ENCODE peak calls at places on chromosomes 5 and 9, in four cellular contexts. B is thyroid gland, N is pancreas, F is psoas muscle. S is an unnamed sample.

GRCh38 chr5:132293992-132294727 is at the start of gene SLC22A4:
- DNase-seq in B (peak), N (peak), F (peak), S (peak)

GRCh38 chr9:20621553-20622329 is 558 bp downstream of the MLLT3 start:
- DNase-seq in B (peak), N (peak), F (peak), S (peak)

GRCh38 chr9:97866848-97867247 is 13.8 kb downstream of the FOXE1 start:
- DNase-seq in B (no peak), N (no peak), F (no peak), S (no peak)

GRCh38 chr5:1507016-1507375 is 16.8 kb downstream of the LPCAT1 start:
- DNase-seq in B (no peak), N (peak), F (peak), S (no peak)

GRCh38 chr5:168908207-168908606 is 329.0 kb upstream of the PANK3 start:
- DNase-seq in B (no peak), N (no peak), F (no peak), S (no peak)

GRCh38 chr5:21171038-21171437 is 1183.0 kb upstream of the CDH18 start:
- DNase-seq in B (no peak), N (no peak), F (no peak), S (no peak)

GRCh38 chr5:84729326-84729725 is 344.6 kb upstream of the EDIL3 start:
- DNase-seq in B (no peak), N (no peak), F (no peak), S (no peak)

GRCh38 chr9:131943397-131943796 is 136.3 kb downstream of the MED27 start:
- DNase-seq in B (no peak), N (no peak), F (no peak), S (no peak)

GRCh38 chr5:178854284-178854683 is 5.5 kb upstream of the ZNF354B start:
- DNase-seq in B (no peak), N (no peak), F (no peak), S (no peak)

GRCh38 chr9:95031711-95032461 is 285.6 kb downstream of the FANCC start:
- DNase-seq in B (peak), N (peak), F (no peak), S (no peak)

GRCh38 chr5:175813943-175814630 is 57.3 kb upstream of the CPLX2 start:
- DNase-seq in B (no peak), N (no peak), F (no peak), S (no peak)

GRCh38 chr9:137029058-137029922 is 1.3 kb upstream of the ABCA2 start:
- DNase-seq in B (peak), N (peak), F (peak), S (peak)

GRCh38 chr9:121609845-121610637 is 41.4 kb upstream of the DAB2IP start:
- DNase-seq in B (peak), N (peak), F (peak), S (no peak)

GRCh38 chr9:33468797-33469621 is 4.7 kb downstream of the NOL6 start:
- DNase-seq in B (no peak), N (no peak), F (peak), S (no peak)

GRCh38 chr5:28344803-28345433 is 1306.5 kb upstream of the CDH9 start:
- DNase-seq in B (no peak), N (no peak), F (no peak), S (no peak)

GRCh38 chr9:136438909-136439549 is 616 bp downstream of the INPP5E start:
- DNase-seq in B (peak), N (peak), F (no peak), S (peak)

GRCh38 chr5:54616031-54616430 is 98.5 kb downstream of the SNX18 start:
- DNase-seq in B (peak), N (no peak), F (no peak), S (no peak)

GRCh38 chr5:123215929-123216702 is 127.1 kb downstream of the PRDM6 start:
- DNase-seq in B (no peak), N (no peak), F (no peak), S (no peak)

GRCh38 chr5:74124826-74125225 is 498.8 kb downstream of the ARHGEF28 start:
- DNase-seq in B (no peak), N (no peak), F (no peak), S (no peak)

GRCh38 chr9:121331992-121332685 is 37.9 kb downstream of the STOM start:
- DNase-seq in B (no peak), N (no peak), F (no peak), S (no peak)

GRCh38 chr5:176693477-176693851 is 46.2 kb downstream of the TSPAN17 start:
- DNase-seq in B (no peak), N (no peak), F (no peak), S (no peak)

GRCh38 chr9:88460583-88461332 is 72.5 kb downstream of the SPIN1 start:
- DNase-seq in B (no peak), N (no peak), F (no peak), S (no peak)

GRCh38 chr5:142931896-142932686 is 161.9 kb downstream of the ARHGAP26 start:
- DNase-seq in B (no peak), N (no peak), F (no peak), S (no peak)

GRCh38 chr9:8718121-8718725 is 918.6 kb upstream of the DMAC1 start:
- DNase-seq in B (no peak), N (no peak), F (no peak), S (no peak)

GRCh38 chr9:107738789-107739188 is 249.2 kb upstream of the KLF4 start:
- DNase-seq in B (no peak), N (no peak), F (no peak), S (no peak)

GRCh38 chr5:142925795-142926194 is 155.6 kb downstream of the ARHGAP26 start:
- DNase-seq in B (no peak), N (no peak), F (no peak), S (no peak)

GRCh38 chr5:51621156-51621555 is 237.9 kb downstream of the ISL1 start:
- DNase-seq in B (no peak), N (no peak), F (no peak), S (no peak)

GRCh38 chr5:131541766-131542165 is 93.3 kb downstream of the RAPGEF6 start:
- DNase-seq in B (no peak), N (no peak), F (no peak), S (no peak)

GRCh38 chr9:20618361-20618799 is 3.9 kb downstream of the MLLT3 start:
- DNase-seq in B (peak), N (peak), F (no peak), S (no peak)

GRCh38 chr5:55232194-55232984 is 1.0 kb downstream of the CCNO start:
- DNase-seq in B (peak), N (peak), F (no peak), S (no peak)

GRCh38 chr9:16680965-16681658 is 189.4 kb downstream of the BNC2 start:
- DNase-seq in B (no peak), N (no peak), F (no peak), S (no peak)

GRCh38 chr9:38008168-38009034 is 60.6 kb downstream of the SHB start:
- DNase-seq in B (peak), N (no peak), F (no peak), S (no peak)

GRCh38 chr9:132283863-132284262 is 70.9 kb downstream of the SETX start:
- DNase-seq in B (no peak), N (no peak), F (no peak), S (no peak)

GRCh38 chr9:18608371-18608770 is 134.4 kb downstream of the ADAMTSL1 start:
- DNase-seq in B (no peak), N (no peak), F (no peak), S (no peak)

GRCh38 chr9:18614116-18614515 is 140.2 kb downstream of the ADAMTSL1 start:
- DNase-seq in B (no peak), N (no peak), F (no peak), S (no peak)

GRCh38 chr9:18614651-18615050 is 140.7 kb downstream of the ADAMTSL1 start:
- DNase-seq in B (no peak), N (no peak), F (no peak), S (no peak)

GRCh38 chr9:18610956-18611355 is 137.0 kb downstream of the ADAMTSL1 start:
- DNase-seq in B (no peak), N (no peak), F (no peak), S (no peak)

DNA sequence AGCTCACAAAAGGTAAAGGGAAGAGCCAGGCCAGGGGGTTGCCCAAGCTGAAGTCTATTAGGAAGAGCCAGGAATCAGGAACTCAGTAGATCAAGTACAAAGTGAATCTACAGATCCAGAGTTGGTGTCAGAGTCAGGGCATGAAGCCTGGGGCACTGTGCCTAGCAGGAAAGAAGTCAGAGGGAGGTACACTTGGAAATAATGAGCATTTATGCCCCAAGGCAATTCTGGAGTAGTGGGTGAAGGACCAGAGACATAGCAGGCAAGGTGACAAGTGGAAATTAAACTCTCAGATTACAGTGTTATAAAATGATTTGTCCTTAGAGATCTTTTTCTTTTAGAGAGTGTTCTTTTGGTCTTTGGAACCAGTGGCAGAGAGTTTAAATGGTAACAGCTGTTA is 138.0 kb downstream of the ADAMTSL1 start:
- DNase-seq in B (no peak), N (no peak), F (no peak), S (no peak)
- H3K4me3 ChIP-seq in B (no peak), N (no peak), F (no peak), S (no peak)

GRCh38 chr9:127188396-127188795 is 66.0 kb upstream of the ANGPTL2 start:
- DNase-seq in B (no peak), N (no peak), F (peak), S (no peak)
- H3K4me3 ChIP-seq in B (no peak), N (no peak), F (no peak), S (no peak)

GRCh38 chr5:173901705-173902104 is 13.6 kb downstream of the CPEB4 start:
- DNase-seq in B (no peak), N (no peak), F (no peak), S (no peak)
- H3K4me3 ChIP-seq in B (no peak), N (no peak), F (peak), S (no peak)

DNA sequence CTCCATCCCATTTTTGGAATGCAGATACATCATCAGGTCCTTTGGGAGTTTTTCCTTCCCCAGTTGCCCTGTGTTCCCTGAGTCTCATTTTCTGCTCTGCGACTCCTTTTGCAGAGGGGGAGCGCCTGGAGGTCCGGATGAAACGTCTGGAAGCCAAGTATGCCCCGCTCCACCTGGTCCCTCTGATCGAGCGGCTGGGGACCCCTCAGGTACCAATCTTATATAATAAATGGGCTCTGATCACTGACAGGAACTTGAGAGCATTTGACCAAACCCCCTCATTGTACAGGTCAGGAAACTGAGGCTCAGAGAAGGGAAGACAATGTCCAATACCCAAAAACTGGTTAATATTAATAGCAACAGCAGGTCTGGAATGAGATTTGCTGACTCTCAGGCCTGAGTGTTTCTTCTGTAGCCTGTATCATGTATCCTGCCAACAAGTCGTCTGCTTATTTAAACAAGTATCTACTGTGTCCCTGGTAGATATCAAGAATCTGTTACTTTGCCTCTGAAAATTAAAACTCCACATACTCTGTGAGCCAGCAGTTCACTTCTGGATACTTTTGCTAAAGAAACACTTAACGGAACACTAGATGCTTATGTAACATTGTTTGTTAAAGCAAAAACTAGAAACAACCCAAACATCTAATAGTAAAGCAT is 76.7 kb upstream of the NIPAL4 start:
- DNase-seq in B (peak), N (no peak), F (no peak), S (no peak)
- H3K4me3 ChIP-seq in B (no peak), N (no peak), F (no peak), S (no peak)

GRCh38 chr5:150153483-150153882 is 2.2 kb downstream of the PDGFRB start:
- DNase-seq in B (no peak), N (no peak), F (no peak), S (no peak)
- H3K4me3 ChIP-seq in B (peak), N (no peak), F (peak), S (no peak)

S was measured in CD4-positive, CD25-positive, alpha-beta regulatory T cell.